ENCODE peak calls at places on chromosomes 13 and 19, in five cellular contexts. A, J, H, O and K are unnamed samples.

GRCh38 chr13:98761126-98761978 is 8.9 kb upstream of the SLC15A1 start:
- DNase-seq in A (peak), J (no peak), O (peak), H (peak), K (no peak)

GRCh38 chr19:50718255-50719118 is 1.1 kb downstream of the SHANK1 start:
- DNase-seq in A (no peak), O (no peak), J (no peak), H (no peak), K (no peak)

GRCh38 chr19:48433337-48433736 is 12.4 kb upstream of the GRWD1 start:
- DNase-seq in J (no peak), H (no peak), O (no peak), A (no peak), K (no peak)

GRCh38 chr13:77114271-77114670 is 87.3 kb upstream of the FBXL3 start:
- DNase-seq in A (peak), O (no peak), J (no peak), H (no peak), K (no peak)

GRCh38 chr13:49657241-49657641 is 28.9 kb downstream of the ARL11 start:
- DNase-seq in J (no peak), A (no peak), O (no peak), H (no peak), K (no peak)

GRCh38 chr13:21344662-21345176 is 114.4 kb downstream of the ZDHHC20 start:
- DNase-seq in H (no peak), A (no peak), J (no peak), O (no peak), K (no peak)

GRCh38 chr19:48417436-48417835 is 24.0 kb downstream of the GRIN2D start:
- DNase-seq in A (no peak), H (no peak), O (peak), J (no peak), K (no peak)

GRCh38 chr19:49533551-49534488 is 6.0 kb downstream of the RCN3 start:
- DNase-seq in A (peak), J (peak), H (peak), O (no peak), K (peak)

GRCh38 chr19:33613601-33614000 is 8.2 kb upstream of the CHST8 start:
- DNase-seq in H (no peak), O (no peak), J (no peak), A (no peak), K (no peak)

DNA sequence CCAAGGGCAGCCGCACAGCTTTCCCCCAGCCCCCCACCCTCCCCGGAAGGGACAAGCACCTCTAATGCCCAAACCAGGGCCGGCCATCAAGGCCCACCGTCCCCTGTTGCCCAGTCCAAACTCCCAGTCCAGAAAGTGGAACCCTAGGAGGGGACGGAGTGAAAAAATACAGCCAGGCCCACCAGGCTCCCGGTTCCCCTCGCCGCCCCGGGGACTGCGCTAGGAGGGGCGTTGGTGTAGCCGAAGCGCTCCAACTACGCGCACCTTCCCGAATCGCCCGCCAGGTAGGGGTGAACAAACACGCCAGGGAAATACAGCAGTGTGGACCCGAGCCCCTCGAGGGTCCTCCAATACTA is 1.3 kb downstream of the KLF16 start:
- DNase-seq in A (no peak), O (no peak), J (no peak), H (no peak), K (no peak)
- TF ChIP-seq CEBPB in A (no peak), O (no peak), J (no peak), H (no peak), K (no peak)

DNA sequence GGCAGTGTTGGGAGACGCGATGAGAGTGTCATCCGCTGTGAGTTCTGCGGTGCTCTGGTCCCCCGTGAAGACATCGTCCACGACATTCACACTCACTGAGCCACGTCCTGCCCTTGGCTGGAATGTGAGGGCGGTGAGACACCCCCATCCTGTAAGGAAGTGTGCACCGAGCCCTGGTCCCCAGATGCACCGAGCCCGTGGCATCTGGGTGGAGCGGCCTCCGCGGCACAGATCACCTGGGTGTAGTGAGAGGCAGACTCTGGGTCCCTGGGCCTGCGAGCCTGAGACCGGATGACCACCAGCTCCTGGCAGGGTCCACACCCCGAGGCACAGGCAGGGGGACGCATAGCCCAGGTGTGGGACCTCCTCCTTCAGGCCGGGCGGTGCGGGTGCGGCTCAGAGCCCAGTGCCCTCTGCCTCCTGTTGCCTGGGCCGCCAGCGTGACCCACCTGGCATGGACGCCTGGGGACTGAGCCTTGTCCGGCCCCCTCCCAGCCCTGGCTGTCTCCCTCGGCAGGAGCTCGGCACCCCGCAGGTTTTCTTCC is 12.4 kb downstream of the MCF2L start:
- DNase-seq in H (no peak), A (no peak), J (no peak), O (no peak), K (no peak)
- TF ChIP-seq SMC3 in H (no peak), A (no peak), J (no peak), O (no peak), K (no peak)

DNA sequence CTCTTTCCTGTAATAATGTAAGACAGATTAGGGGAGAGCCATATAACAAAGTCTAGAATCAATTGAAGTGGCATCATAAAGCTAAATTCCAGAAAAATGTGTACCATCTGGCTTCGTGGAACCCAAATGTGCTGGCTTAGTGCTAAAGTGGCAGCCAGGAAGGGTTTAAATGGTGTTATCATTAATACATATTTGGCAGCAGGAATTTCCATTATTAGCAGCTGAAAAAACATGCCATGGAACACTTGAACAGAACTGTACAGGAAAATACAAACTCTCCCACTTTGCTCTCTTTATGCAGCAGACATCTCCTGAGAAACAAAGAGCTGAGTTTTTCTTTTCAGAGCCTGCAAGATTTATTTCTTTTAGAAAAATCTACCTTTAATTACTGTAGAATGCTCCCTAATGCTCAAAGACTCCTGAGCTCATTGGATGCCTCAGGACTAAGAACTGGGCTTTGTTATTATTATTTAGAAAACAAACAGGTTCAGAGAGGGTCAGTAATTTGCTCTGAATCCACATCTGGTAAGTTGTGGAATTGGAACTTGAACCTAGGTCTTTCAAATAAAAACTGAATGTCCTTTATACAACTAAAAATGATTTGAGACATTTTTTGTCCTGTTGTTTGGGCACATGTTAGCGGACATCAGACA is 179.0 kb downstream of the LACC1 start:
- DNase-seq in A (no peak), H (no peak), J (no peak), O (no peak), K (no peak)
- TF ChIP-seq CEBPB in A (no peak), H (no peak), J (no peak), O (no peak), K (no peak)

DNA sequence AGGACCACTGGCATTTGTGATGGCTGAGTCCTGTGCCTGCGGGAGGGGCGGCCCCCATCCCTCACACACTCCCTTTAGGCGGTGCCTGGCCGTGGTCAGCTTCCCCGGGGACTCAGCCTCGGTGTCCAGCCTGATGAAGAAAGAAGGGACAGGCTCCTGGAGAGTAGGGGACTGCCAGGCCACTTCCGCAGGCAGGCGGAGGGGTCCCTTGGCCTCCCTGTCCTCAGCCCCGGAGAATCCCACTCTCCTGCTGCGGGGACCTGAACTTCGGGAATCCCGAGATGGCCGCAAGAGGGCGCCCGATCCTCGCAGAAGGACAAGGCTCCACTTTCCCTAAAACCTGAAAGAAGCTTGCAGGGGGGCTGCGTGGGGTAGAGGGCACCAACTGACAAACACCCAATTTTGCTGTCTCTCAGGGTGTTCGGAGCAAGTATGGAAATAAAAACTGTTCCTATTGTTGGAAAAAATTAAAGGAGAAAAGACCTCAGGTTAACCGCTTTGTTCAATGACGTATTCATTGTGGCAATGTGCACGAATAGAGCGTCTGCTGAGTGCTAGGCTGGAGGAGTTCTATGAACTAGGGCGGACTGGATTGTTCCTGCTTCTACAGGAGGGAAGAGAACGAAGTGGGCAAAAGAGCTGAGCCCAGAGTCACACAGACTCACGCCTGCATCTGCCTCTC is 297.3 kb downstream of the ZNF536 start:
- DNase-seq in H (no peak), A (peak), O (peak), J (peak), K (peak)
- TF ChIP-seq SMC3 in H (peak), A (peak), O (no peak), J (peak), K (peak)

DNA sequence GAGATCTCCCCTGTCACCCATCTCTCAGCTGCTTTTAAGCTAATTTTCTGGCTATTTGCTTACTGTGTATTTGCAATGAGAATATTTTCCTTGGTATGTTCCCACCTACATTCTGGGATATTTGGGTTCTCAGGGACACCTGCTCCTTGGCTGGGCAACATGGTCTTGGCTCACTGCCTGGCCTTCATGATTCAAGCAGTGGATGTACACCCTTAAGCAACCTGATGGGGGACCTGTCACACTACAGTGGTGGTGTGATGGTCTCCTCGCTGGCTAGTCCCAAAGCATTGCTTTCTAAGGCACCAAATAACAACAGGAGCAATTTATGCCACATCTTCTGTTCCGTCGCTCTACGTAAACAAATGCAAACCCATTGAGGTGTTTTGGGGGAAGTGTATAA is 35.3 kb upstream of the RFC3 start:
- DNase-seq in A (no peak), J (no peak), O (no peak), H (no peak), K (no peak)
- TF ChIP-seq CEBPB in A (no peak), J (no peak), O (no peak), H (no peak), K (no peak)

GRCh38 chr19:2546128-2547032 is 70.5 kb downstream of the GADD45B start:
- DNase-seq in A (no peak), O (peak), H (no peak), J (no peak), K (no peak)
- TF ChIP-seq SMC3 in A (no peak), O (no peak), H (no peak), J (no peak), K (no peak)

DNA sequence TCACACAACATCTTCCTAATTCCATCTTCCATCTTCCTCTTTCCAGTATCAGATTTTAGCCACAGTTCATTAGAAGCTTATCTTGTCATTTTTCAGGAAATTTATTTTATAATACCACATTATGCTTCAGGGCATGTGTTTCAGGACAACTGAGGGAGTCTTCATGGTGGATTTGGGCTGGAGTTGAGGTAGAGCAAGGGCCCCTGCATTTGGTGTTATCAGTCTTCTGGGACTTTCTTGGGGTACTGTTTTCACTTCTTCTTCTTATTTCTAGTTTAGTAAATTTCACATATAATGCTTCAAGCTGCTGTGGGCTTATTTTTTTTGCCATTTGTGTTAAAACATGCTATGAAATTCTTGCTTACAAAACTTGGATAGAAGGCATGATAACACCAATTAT is 188.7 kb downstream of the LHFPL6 start:
- DNase-seq in H (peak), A (no peak), J (no peak), O (no peak), K (no peak)
- TF ChIP-seq CEBPB in H (no peak), A (no peak), J (no peak), O (no peak), K (no peak)

GRCh38 chr19:6947745-6948144 is 60.4 kb downstream of the ADGRE1 start:
- DNase-seq in O (peak), H (peak), A (no peak), J (no peak), K (peak)
- TF ChIP-seq SMC3 in O (no peak), H (no peak), A (no peak), J (no peak), K (no peak)

GRCh38 chr13:102774210-102774560 is 599 bp upstream of the TEX30 start:
- DNase-seq in H (no peak), O (no peak), A (no peak), J (no peak), K (no peak)
- TF ChIP-seq CEBPB in H (no peak), O (no peak), A (no peak), J (no peak), K (no peak)

GRCh38 chr13:101695870-101696516 is 243.5 kb downstream of the ITGBL1 start:
- DNase-seq in H (no peak), O (no peak), J (no peak), A (no peak), K (no peak)

GRCh38 chr13:101690871-101691270 is 238.4 kb downstream of the ITGBL1 start:
- DNase-seq in A (no peak), O (no peak), H (no peak), J (no peak), K (no peak)

DNA sequence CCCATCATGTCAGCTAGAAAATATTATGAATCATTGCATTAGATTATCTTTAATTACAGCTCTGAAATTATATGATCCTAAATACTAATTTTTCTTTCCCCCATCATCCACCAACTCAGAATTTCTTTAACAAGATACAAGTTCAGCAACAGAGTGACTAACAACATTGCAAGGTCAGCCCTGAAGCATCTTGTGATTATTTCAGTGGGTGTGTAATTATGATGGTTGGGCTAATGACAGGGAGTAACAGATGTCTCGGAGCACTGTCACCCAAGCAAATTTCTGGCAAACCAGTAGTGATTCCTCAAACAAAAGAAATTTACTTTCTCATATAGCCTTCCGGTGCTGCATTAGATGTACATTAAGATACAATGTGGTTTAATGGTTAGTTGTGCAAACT is 238.9 kb downstream of the ITGBL1 start:
- DNase-seq in J (no peak), H (no peak), O (no peak), A (no peak), K (no peak)
- TF ChIP-seq SMC3 in J (no peak), H (no peak), O (no peak), A (no peak), K (no peak)